ENCODE peak calls at places on chromosome 1, in eight cellular contexts. One of them, this sample, is unnamed. For H3K4me1, the result is how much of the 10 kb centered on the place peaks cover.

GRCh38 chr1:23394664-23395063 is 25.0 kb upstream of the ZNF436 start:
- DNase-seq in astrocyte: peak
- DNase-seq in A549: no peak
- DNase-seq in aorta: peak
- DNase-seq in stomach: peak
- DNase-seq in mammary epithelial cell: no peak
- DNase-seq in left ventricle myocardium inferior: peak
- DNase-seq in right lobe of liver: peak
- DNase-seq in this sample: peak

GRCh38 chr1:16677552-16678423 is 11.0 kb upstream of the RNU1-3 start:
- DNase-seq in A549: peak
- DNase-seq in astrocyte: peak
- DNase-seq in right lobe of liver: no peak
- DNase-seq in mammary epithelial cell: peak
- DNase-seq in left ventricle myocardium inferior: no peak
- DNase-seq in aorta: peak
- DNase-seq in stomach: no peak
- DNase-seq in this sample: peak

GRCh38 chr1:186680031-186681012 is at the start of gene PTGS2:
- DNase-seq in right lobe of liver: peak
- DNase-seq in A549: peak
- DNase-seq in mammary epithelial cell: peak
- DNase-seq in left ventricle myocardium inferior: peak
- DNase-seq in aorta: peak
- DNase-seq in astrocyte: peak
- DNase-seq in stomach: peak
- DNase-seq in this sample: peak

GRCh38 chr1:213986020-213986924 is 1.5 kb upstream of the PROX1 start:
- DNase-seq in A549: no peak
- DNase-seq in astrocyte: no peak
- DNase-seq in right lobe of liver: no peak
- DNase-seq in aorta: no peak
- DNase-seq in mammary epithelial cell: no peak
- DNase-seq in stomach: no peak
- DNase-seq in left ventricle myocardium inferior: no peak
- DNase-seq in this sample: no peak

GRCh38 chr1:233094269-233094668 is 143.9 kb downstream of the NTPCR start:
- DNase-seq in right lobe of liver: no peak
- DNase-seq in left ventricle myocardium inferior: no peak
- DNase-seq in astrocyte: no peak
- DNase-seq in mammary epithelial cell: no peak
- DNase-seq in A549: no peak
- DNase-seq in stomach: no peak
- DNase-seq in aorta: no peak
- DNase-seq in this sample: no peak

GRCh38 chr1:95888877-95889799 is 655.1 kb downstream of the RWDD3 start:
- DNase-seq in right lobe of liver: no peak
- DNase-seq in astrocyte: no peak
- DNase-seq in mammary epithelial cell: no peak
- DNase-seq in stomach: no peak
- DNase-seq in A549: no peak
- DNase-seq in left ventricle myocardium inferior: no peak
- DNase-seq in aorta: no peak
- DNase-seq in this sample: no peak

GRCh38 chr1:67647036-67647798 is 37.8 kb upstream of the GADD45A start:
- DNase-seq in aorta: no peak
- DNase-seq in left ventricle myocardium inferior: no peak
- DNase-seq in stomach: no peak
- DNase-seq in right lobe of liver: peak
- DNase-seq in mammary epithelial cell: no peak
- DNase-seq in astrocyte: peak
- DNase-seq in A549: no peak
- DNase-seq in this sample: peak

GRCh38 chr1:156926175-156926574 is 5.7 kb downstream of the LRRC71 start:
- DNase-seq in astrocyte: peak
- DNase-seq in aorta: peak
- DNase-seq in A549: no peak
- DNase-seq in mammary epithelial cell: peak
- DNase-seq in right lobe of liver: peak
- DNase-seq in stomach: peak
- DNase-seq in left ventricle myocardium inferior: peak
- DNase-seq in this sample: peak

GRCh38 chr1:39214998-39215873 is 10.7 kb downstream of the MACF1 start:
- DNase-seq in aorta: no peak
- DNase-seq in stomach: no peak
- DNase-seq in right lobe of liver: no peak
- DNase-seq in astrocyte: peak
- DNase-seq in mammary epithelial cell: peak
- DNase-seq in left ventricle myocardium inferior: no peak
- DNase-seq in A549: no peak
- DNase-seq in this sample: no peak

GRCh38 chr1:61120998-61121397 is 38.6 kb downstream of the NFIA start:
- DNase-seq in astrocyte: no peak
- DNase-seq in A549: no peak
- DNase-seq in left ventricle myocardium inferior: no peak
- DNase-seq in aorta: no peak
- DNase-seq in mammary epithelial cell: peak
- DNase-seq in right lobe of liver: no peak
- DNase-seq in stomach: no peak
- DNase-seq in this sample: no peak

GRCh38 chr1:151710187-151710586 is 6.4 kb downstream of the CELF3 start:
- DNase-seq in stomach: no peak
- DNase-seq in mammary epithelial cell: no peak
- DNase-seq in left ventricle myocardium inferior: no peak
- DNase-seq in A549: no peak
- DNase-seq in right lobe of liver: no peak
- DNase-seq in aorta: no peak
- DNase-seq in astrocyte: peak
- DNase-seq in this sample: peak

GRCh38 chr1:10651377-10651776 is 145.1 kb downstream of the CASZ1 start:
- DNase-seq in mammary epithelial cell: no peak
- DNase-seq in A549: no peak
- DNase-seq in aorta: no peak
- DNase-seq in left ventricle myocardium inferior: no peak
- DNase-seq in astrocyte: no peak
- DNase-seq in stomach: no peak
- DNase-seq in right lobe of liver: no peak
- DNase-seq in this sample: no peak

GRCh38 chr1:217919683-217920502 is 288.7 kb downstream of the SPATA17 start:
- DNase-seq in aorta: no peak
- DNase-seq in right lobe of liver: no peak
- DNase-seq in stomach: no peak
- DNase-seq in mammary epithelial cell: no peak
- DNase-seq in astrocyte: peak
- DNase-seq in A549: no peak
- DNase-seq in left ventricle myocardium inferior: no peak
- DNase-seq in this sample: no peak

GRCh38 chr1:42385283-42385682 is 4.7 kb downstream of the RIMKLA start:
- DNase-seq in mammary epithelial cell: no peak
- DNase-seq in stomach: no peak
- DNase-seq in left ventricle myocardium inferior: no peak
- DNase-seq in aorta: no peak
- DNase-seq in astrocyte: peak
- DNase-seq in right lobe of liver: no peak
- DNase-seq in A549: no peak
- DNase-seq in this sample: no peak

GRCh38 chr1:1796466-1796865 is 18.2 kb upstream of the NADK start:
- DNase-seq in stomach: no peak
- DNase-seq in left ventricle myocardium inferior: no peak
- DNase-seq in astrocyte: no peak
- DNase-seq in aorta: peak
- DNase-seq in mammary epithelial cell: no peak
- DNase-seq in A549: no peak
- DNase-seq in right lobe of liver: no peak
- DNase-seq in this sample: no peak

GRCh38 chr1:16048573-16049189 is 5.1 kb downstream of the CLCNKB start:
- DNase-seq in mammary epithelial cell: no peak
- DNase-seq in right lobe of liver: no peak
- DNase-seq in stomach: peak
- DNase-seq in aorta: peak
- DNase-seq in astrocyte: peak
- DNase-seq in left ventricle myocardium inferior: peak
- DNase-seq in A549: no peak
- DNase-seq in this sample: peak

GRCh38 chr1:222824641-222825040 is 9.8 kb downstream of the DISP1 start:
- DNase-seq in A549: no peak
- DNase-seq in astrocyte: peak
- DNase-seq in mammary epithelial cell: no peak
- DNase-seq in left ventricle myocardium inferior: no peak
- DNase-seq in right lobe of liver: no peak
- DNase-seq in stomach: no peak
- DNase-seq in aorta: no peak
- DNase-seq in this sample: no peak

GRCh38 chr1:71658295-71658694 is 577.5 kb upstream of the ZRANB2 start:
- DNase-seq in left ventricle myocardium inferior: no peak
- DNase-seq in stomach: no peak
- DNase-seq in aorta: no peak
- DNase-seq in right lobe of liver: no peak
- DNase-seq in astrocyte: peak
- DNase-seq in A549: no peak
- DNase-seq in mammary epithelial cell: no peak
- DNase-seq in this sample: no peak

GRCh38 chr1:2926447-2927055 is 94.7 kb upstream of the ACTRT2 start:
- DNase-seq in right lobe of liver: no peak
- DNase-seq in aorta: no peak
- DNase-seq in left ventricle myocardium inferior: no peak
- DNase-seq in astrocyte: no peak
- DNase-seq in stomach: no peak
- DNase-seq in mammary epithelial cell: no peak
- DNase-seq in A549: no peak
- DNase-seq in this sample: no peak

GRCh38 chr1:94039871-94040569 is 80.9 kb downstream of the ABCA4 start:
- DNase-seq in A549: no peak
- DNase-seq in left ventricle myocardium inferior: peak
- DNase-seq in astrocyte: peak
- DNase-seq in aorta: no peak
- DNase-seq in right lobe of liver: no peak
- DNase-seq in mammary epithelial cell: no peak
- DNase-seq in stomach: no peak
- DNase-seq in this sample: peak
- H3K4me1 ChIP-seq in A549: under half
- H3K4me1 ChIP-seq in left ventricle myocardium inferior: half or more
- H3K4me1 ChIP-seq in astrocyte: under half
- H3K4me1 ChIP-seq in aorta: under half
- H3K4me1 ChIP-seq in right lobe of liver: under half
- H3K4me1 ChIP-seq in mammary epithelial cell: under half
- H3K4me1 ChIP-seq in stomach: under half
- H3K4me1 ChIP-seq in this sample: under half

GRCh38 chr1:228162286-228163003 is 3.2 kb upstream of the IBA57 start:
- DNase-seq in right lobe of liver: peak
- DNase-seq in astrocyte: peak
- DNase-seq in stomach: peak
- DNase-seq in A549: no peak
- DNase-seq in mammary epithelial cell: no peak
- DNase-seq in aorta: no peak
- DNase-seq in left ventricle myocardium inferior: peak
- DNase-seq in this sample: no peak
- H3K4me1 ChIP-seq in right lobe of liver: under half
- H3K4me1 ChIP-seq in astrocyte: under half
- H3K4me1 ChIP-seq in stomach: under half
- H3K4me1 ChIP-seq in A549: under half
- H3K4me1 ChIP-seq in mammary epithelial cell: under half
- H3K4me1 ChIP-seq in aorta: under half
- H3K4me1 ChIP-seq in left ventricle myocardium inferior: half or more
- H3K4me1 ChIP-seq in this sample: under half

DNA sequence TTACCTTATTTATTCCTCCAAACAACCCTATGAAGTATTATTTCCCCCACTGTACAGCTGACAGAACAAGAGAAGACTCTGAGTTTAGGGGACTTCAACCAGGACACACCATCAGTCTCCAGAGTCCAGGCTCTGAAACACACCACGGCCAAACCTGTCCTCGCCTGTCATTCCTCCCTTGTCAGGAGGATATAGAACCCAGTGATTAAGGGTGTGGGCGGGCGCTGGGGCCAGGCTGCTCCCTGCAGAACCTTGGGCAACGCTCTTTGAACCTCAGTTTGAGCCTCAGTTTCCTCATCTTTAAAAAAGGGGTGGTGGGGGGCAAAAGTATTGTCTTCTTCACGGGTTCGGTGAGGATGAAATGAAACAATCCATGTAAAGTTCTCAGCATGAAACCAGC is 9.4 kb upstream of the CEP85 start:
- DNase-seq in A549: no peak
- DNase-seq in right lobe of liver: no peak
- DNase-seq in aorta: peak
- DNase-seq in mammary epithelial cell: no peak
- DNase-seq in astrocyte: no peak
- DNase-seq in left ventricle myocardium inferior: no peak
- DNase-seq in stomach: no peak
- DNase-seq in this sample: no peak
- H3K4me1 ChIP-seq in A549: under half
- H3K4me1 ChIP-seq in right lobe of liver: under half
- H3K4me1 ChIP-seq in aorta: under half
- H3K4me1 ChIP-seq in mammary epithelial cell: under half
- H3K4me1 ChIP-seq in astrocyte: under half
- H3K4me1 ChIP-seq in left ventricle myocardium inferior: under half
- H3K4me1 ChIP-seq in stomach: under half
- H3K4me1 ChIP-seq in this sample: under half

GRCh38 chr1:160168016-160168415 is 16.6 kb downstream of the ATP1A4 start:
- DNase-seq in aorta: no peak
- DNase-seq in stomach: no peak
- DNase-seq in A549: no peak
- DNase-seq in left ventricle myocardium inferior: no peak
- DNase-seq in astrocyte: no peak
- DNase-seq in right lobe of liver: no peak
- DNase-seq in mammary epithelial cell: no peak
- DNase-seq in this sample: no peak

GRCh38 chr1:160167056-160167455 is 15.7 kb downstream of the ATP1A4 start:
- DNase-seq in A549: no peak
- DNase-seq in aorta: no peak
- DNase-seq in left ventricle myocardium inferior: no peak
- DNase-seq in right lobe of liver: no peak
- DNase-seq in astrocyte: no peak
- DNase-seq in stomach: no peak
- DNase-seq in mammary epithelial cell: no peak
- DNase-seq in this sample: no peak

GRCh38 chr1:160167580-160167979 is 16.2 kb downstream of the ATP1A4 start:
- DNase-seq in mammary epithelial cell: no peak
- DNase-seq in A549: no peak
- DNase-seq in left ventricle myocardium inferior: no peak
- DNase-seq in aorta: no peak
- DNase-seq in right lobe of liver: no peak
- DNase-seq in stomach: no peak
- DNase-seq in astrocyte: no peak
- DNase-seq in this sample: no peak

GRCh38 chr1:160168609-160169369 is 17.4 kb downstream of the ATP1A4 start:
- DNase-seq in stomach: no peak
- DNase-seq in mammary epithelial cell: no peak
- DNase-seq in astrocyte: peak
- DNase-seq in aorta: no peak
- DNase-seq in A549: no peak
- DNase-seq in right lobe of liver: no peak
- DNase-seq in left ventricle myocardium inferior: no peak
- DNase-seq in this sample: no peak

DNA sequence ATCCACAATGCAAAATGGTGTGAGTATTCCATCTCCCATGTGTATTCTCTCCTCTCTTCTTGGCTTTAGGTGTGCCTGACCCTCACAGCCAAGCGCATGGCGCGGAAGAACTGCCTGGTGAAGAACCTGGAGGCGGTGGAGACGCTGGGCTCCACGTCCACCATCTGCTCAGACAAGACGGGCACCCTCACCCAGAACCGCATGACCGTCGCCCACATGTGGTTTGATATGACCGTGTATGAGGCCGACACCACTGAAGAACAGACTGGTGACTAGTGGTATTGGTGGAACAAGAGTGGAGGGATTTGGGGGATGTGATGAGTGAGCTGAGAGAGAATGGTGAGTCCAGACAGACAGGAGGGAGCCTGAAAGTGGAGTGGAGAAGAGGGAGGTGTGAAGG is 15.1 kb downstream of the ATP1A4 start:
- DNase-seq in right lobe of liver: no peak
- DNase-seq in aorta: no peak
- DNase-seq in mammary epithelial cell: no peak
- DNase-seq in astrocyte: no peak
- DNase-seq in stomach: no peak
- DNase-seq in left ventricle myocardium inferior: no peak
- DNase-seq in A549: no peak
- DNase-seq in this sample: no peak
- H3K4me1 ChIP-seq in right lobe of liver: under half
- H3K4me1 ChIP-seq in aorta: under half
- H3K4me1 ChIP-seq in mammary epithelial cell: under half
- H3K4me1 ChIP-seq in astrocyte: under half
- H3K4me1 ChIP-seq in stomach: under half
- H3K4me1 ChIP-seq in left ventricle myocardium inferior: under half
- H3K4me1 ChIP-seq in A549: under half
- H3K4me1 ChIP-seq in this sample: under half